ENCODE peak calls at places on chromosomes 1 and 21, in eight cellular contexts. I is HepG2, B is endothelial cell of umbilical vein, J is stomach, O is spleen, Z is SK-N-SH, P is H1, S is breast epithelium. X is an unnamed sample.

GRCh38 chr1:212060632-212061472 is 25.3 kb downstream of the DTL start:
- DNase-seq in I (no peak), B (no peak), J (no peak), O (no peak), Z (no peak), P (no peak), S (no peak), X (no peak)

GRCh38 chr1:145891143-145891542 is 5.5 kb upstream of the ANKRD35 start:
- DNase-seq in I (peak; percentile 36), B (peak; percentile 72), J (peak; percentile 67), O (no peak), Z (no peak), P (no peak), S (peak; percentile 73), X (peak; percentile 87)

GRCh38 chr1:112719706-112720105 is 4.6 kb upstream of the PPM1J start:
- DNase-seq in I (no peak), B (no peak), J (no peak), O (no peak), Z (no peak), P (no peak), S (no peak), X (no peak)

GRCh38 chr1:83787246-83787998 is 211.5 kb downstream of the TTLL7 start:
- DNase-seq in I (no peak), B (no peak), J (no peak), O (no peak), Z (no peak), P (no peak), S (no peak), X (no peak)

GRCh38 chr1:198750081-198750480 is 111.2 kb downstream of the PTPRC start:
- DNase-seq in I (no peak), B (no peak), J (no peak), O (no peak), Z (no peak), P (no peak), S (no peak), X (no peak)

GRCh38 chr1:183953031-183953430 is 84.5 kb downstream of the COLGALT2 start:
- DNase-seq in I (no peak), B (no peak), J (no peak), O (no peak), Z (no peak), P (no peak), S (no peak), X (peak; percentile 21)

GRCh38 chr1:85940621-85941306 is 215.8 kb downstream of the COL24A1 start:
- DNase-seq in I (no peak), B (no peak), J (no peak), O (no peak), Z (no peak), P (no peak), S (no peak), X (no peak)

GRCh38 chr1:207815913-207816312 is 64.1 kb downstream of the CD46 start:
- DNase-seq in I (no peak), B (no peak), J (no peak), O (no peak), Z (no peak), P (no peak), S (no peak), X (no peak)

GRCh38 chr1:145927073-145927886 is at the start of gene RBM8A:
- DNase-seq in I (peak; percentile 97), B (peak; percentile 99), J (peak; percentile 94), O (peak; percentile 94), Z (peak; percentile 83), P (peak; percentile 85), S (peak; percentile 98), X (peak; percentile 96)

GRCh38 chr1:147246910-147247655 is 4.6 kb downstream of the CHD1L start:
- DNase-seq in I (no peak), B (no peak), J (no peak), O (no peak), Z (no peak), P (no peak), S (no peak), X (no peak)

GRCh38 chr21:33265664-33266049 is 510 bp upstream of the IL10RB start:
- DNase-seq in I (no peak), B (no peak), J (peak; percentile 44), O (peak; percentile 88), Z (no peak), P (no peak), S (peak; percentile 51), X (peak; percentile 35)

GRCh38 chr1:17752356-17752755 is 2.8 kb upstream of the ACTL8 start:
- DNase-seq in I (no peak), B (no peak), J (no peak), O (no peak), Z (no peak), P (no peak), S (no peak), X (no peak)

GRCh38 chr1:54681396-54681795 is 34.3 kb upstream of the TTC4 start:
- DNase-seq in I (no peak), B (no peak), J (no peak), O (no peak), Z (peak; percentile 45), P (no peak), S (no peak), X (no peak)

GRCh38 chr21:34499116-34499515 is 12.9 kb downstream of the KCNE1 start:
- DNase-seq in I (no peak), B (no peak), J (no peak), O (no peak), Z (no peak), P (no peak), S (no peak), X (no peak)

GRCh38 chr1:86520789-86521521 is 25.9 kb upstream of the CLCA4 start:
- DNase-seq in I (no peak), B (no peak), J (no peak), O (no peak), Z (no peak), P (no peak), S (no peak), X (no peak)

GRCh38 chr1:208475449-208475848 is 231.3 kb upstream of the PLXNA2 start:
- DNase-seq in I (no peak), B (no peak), J (no peak), O (no peak), Z (no peak), P (no peak), S (no peak), X (no peak)

GRCh38 chr1:159916240-159917051 is 8.9 kb downstream of the TAGLN2 start:
- DNase-seq in I (peak; percentile 60), B (peak; percentile 91), J (peak; percentile 60), O (peak; percentile 64), Z (peak; percentile 58), P (no peak), S (no peak), X (no peak)

GRCh38 chr21:24076179-24076578 is 1531.1 kb downstream of the MRPL39 start:
- DNase-seq in I (no peak), B (peak; percentile 36), J (no peak), O (no peak), Z (no peak), P (no peak), S (no peak), X (no peak)
- TF ChIP-seq POLR2AphosphoS5 in I (no peak), B (no peak), J (no peak), O (no peak), Z (no peak), P (no peak), S (no peak), X (no peak)

DNA sequence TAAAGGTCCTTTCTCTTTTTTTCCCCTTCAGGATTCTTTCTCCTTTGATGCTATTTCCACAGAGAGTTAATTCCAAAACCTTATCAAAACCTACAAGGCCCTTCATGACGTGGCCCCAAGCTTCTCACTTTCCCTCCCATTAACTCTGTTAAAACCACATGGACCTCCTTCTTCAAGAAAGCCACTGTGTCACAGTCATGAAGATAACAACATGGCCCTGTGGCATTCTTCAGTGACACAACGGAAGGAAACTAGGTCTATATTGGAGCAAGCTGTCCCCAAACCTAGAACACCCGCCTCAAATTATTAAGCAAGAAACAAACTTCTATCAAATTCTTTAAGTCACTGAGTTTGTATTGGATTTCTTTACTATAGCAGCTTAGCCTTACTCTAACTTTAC is 611.1 kb downstream of the NUF2 start:
- DNase-seq in I (no peak), B (no peak), J (no peak), O (no peak), Z (no peak), P (no peak), S (no peak), X (no peak)
- H3K4me3 ChIP-seq in I (no peak overlapping the region), B (no peak overlapping the region), J (no peak overlapping the region), O (no peak overlapping the region), Z (no peak overlapping the region), P (no peak overlapping the region), S (no peak overlapping the region), X (no peak overlapping the region)

GRCh38 chr1:8425781-8426161 is 107.9 kb downstream of the SLC45A1 start:
- DNase-seq in I (no peak), B (no peak), J (no peak), O (no peak), Z (no peak), P (no peak), S (no peak), X (no peak)

GRCh38 chr1:8428441-8428840 is 110.5 kb downstream of the SLC45A1 start:
- DNase-seq in I (no peak), B (no peak), J (no peak), O (no peak), Z (no peak), P (no peak), S (no peak), X (no peak)

GRCh38 chr1:8426996-8427395 is 109.1 kb downstream of the SLC45A1 start:
- DNase-seq in I (no peak), B (no peak), J (no peak), O (no peak), Z (no peak), P (no peak), S (no peak), X (no peak)

GRCh38 chr1:8427986-8428385 is 110.1 kb downstream of the SLC45A1 start:
- DNase-seq in I (no peak), B (no peak), J (no peak), O (peak; percentile 81), Z (no peak), P (no peak), S (no peak), X (no peak)

DNA sequence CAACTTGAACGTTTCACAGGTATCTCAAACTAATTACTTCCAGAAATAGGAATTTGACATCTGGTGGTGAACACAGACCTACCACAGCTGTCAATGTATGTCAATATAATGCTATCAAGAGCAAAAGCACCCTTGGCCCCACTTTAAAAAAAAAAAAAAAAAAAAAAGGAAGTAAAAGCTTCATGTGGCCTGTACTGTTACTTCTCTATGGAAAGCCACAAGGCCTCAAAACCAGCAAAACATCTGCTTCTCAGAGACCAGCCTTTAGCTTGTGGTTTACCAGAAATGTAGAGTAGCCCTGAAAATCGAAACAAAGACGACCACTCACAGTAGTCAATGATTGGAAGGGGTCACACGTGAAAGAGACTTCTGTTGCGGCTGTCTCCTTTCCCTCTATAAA is 109.6 kb downstream of the SLC45A1 start:
- DNase-seq in I (no peak), B (no peak), J (no peak), O (no peak), Z (no peak), P (no peak), S (no peak), X (no peak)
- H3K27me3 ChIP-seq in I (no peaks in the 10 kb centered on the region), B (no peaks in the 10 kb centered on the region), J (no peaks in the 10 kb centered on the region), O (no peaks in the 10 kb centered on the region), Z (no peaks in the 10 kb centered on the region), P (no peaks in the 10 kb centered on the region), S (no peaks in the 10 kb centered on the region), X (no peaks in the 10 kb centered on the region)

DNA sequence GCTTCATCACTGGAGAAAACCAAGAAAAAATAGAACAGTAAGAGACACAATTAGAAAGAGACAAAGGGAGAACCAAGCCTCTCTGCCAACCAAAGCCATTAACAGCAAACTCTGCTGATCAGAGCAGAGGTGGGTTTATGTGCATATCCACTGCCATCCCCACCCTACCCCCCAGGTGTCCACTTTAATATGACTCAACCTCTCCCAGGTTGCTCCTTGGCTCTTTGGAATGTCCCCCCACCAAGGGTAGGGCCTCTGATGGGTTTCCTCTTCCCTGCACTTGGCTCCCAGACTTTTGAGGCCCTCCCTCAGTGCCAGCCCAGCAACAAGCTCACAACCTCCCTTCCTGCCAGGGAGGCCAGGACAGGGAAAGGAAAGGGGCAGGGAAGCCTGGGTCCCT is 104.8 kb downstream of the DMRTA2 start:
- DNase-seq in I (no peak), B (no peak), J (no peak), O (no peak), Z (no peak), P (no peak), S (no peak), X (no peak)
- TF ChIP-seq POLR2AphosphoS5 in I (no peak), B (no peak), J (no peak), O (no peak), Z (no peak), P (no peak), S (no peak), X (no peak)

X was measured in prostate gland.